ENCODE peak calls at places on chromosomes 4 and X, in eight cellular contexts. D is Peyer's patch, O is HCT116, P is body of pancreas, Q is ovary, V is BJ, U is colonic mucosa, H is heart left ventricle. E is an unnamed sample.

GRCh38 chr4:186999676-187000075 is 276.0 kb upstream of the FAT1 start:
- DNase-seq in D (no peak), O (no peak), P (no peak), Q (no peak), V (peak; percentile 23), U (no peak), H (no peak), E (no peak)

GRCh38 chrX:136209751-136210150 is 41.4 kb downstream of the MAP7D3 start:
- DNase-seq in D (no peak), O (no peak), P (no peak), Q (no peak), V (no peak), U (no peak), H (no peak), E (no peak)

GRCh38 chr4:32161382-32161781 is 1441.2 kb downstream of the PCDH7 start:
- DNase-seq in D (no peak), O (no peak), P (no peak), Q (no peak), V (no peak), U (no peak), H (no peak), E (no peak)

GRCh38 chr4:157358851-157359250 is 138.3 kb downstream of the GRIA2 start:
- DNase-seq in D (no peak), O (no peak), P (no peak), Q (no peak), V (no peak), U (no peak), H (no peak), E (no peak)

GRCh38 chr4:90537491-90537890 is 410.3 kb downstream of the CCSER1 start:
- DNase-seq in D (no peak), O (no peak), P (no peak), Q (no peak), V (no peak), U (no peak), H (no peak), E (no peak)

GRCh38 chrX:132491191-132491590 is 2.4 kb upstream of the MBNL3 start:
- DNase-seq in D (no peak), O (no peak), P (peak; percentile 39), Q (no peak), V (no peak), U (peak; percentile 34), H (no peak), E (no peak)

GRCh38 chr4:113809313-113809712 is 47.8 kb upstream of the CAMK2D start:
- DNase-seq in D (no peak), O (no peak), P (no peak), Q (no peak), V (no peak), U (no peak), H (peak; percentile 15), E (peak; percentile 10)

GRCh38 chr4:113094327-113094726 is 44.9 kb downstream of the ANK2 start:
- DNase-seq in D (no peak), O (no peak), P (no peak), Q (no peak), V (no peak), U (no peak), H (no peak), E (no peak)

GRCh38 chr4:47814896-47815295 is 23.0 kb downstream of the CORIN start:
- DNase-seq in D (no peak), O (no peak), P (no peak), Q (no peak), V (no peak), U (no peak), H (no peak), E (no peak)

GRCh38 chr4:13329963-13330362 is 154.2 kb downstream of the RAB28 start:
- DNase-seq in D (no peak), O (peak; percentile 27), P (no peak), Q (no peak), V (no peak), U (no peak), H (no peak), E (no peak)

GRCh38 chr4:20127626-20128025 is 124.1 kb upstream of the SLIT2 start:
- DNase-seq in D (no peak), O (no peak), P (no peak), Q (no peak), V (no peak), U (no peak), H (no peak), E (no peak)

GRCh38 chr4:71187399-71188196 is 151.2 kb upstream of the SLC4A4 start:
- DNase-seq in D (peak; percentile 67), O (no peak), P (peak; percentile 63), Q (peak; percentile 14), V (no peak), U (peak; percentile 66), H (peak; percentile 28), E (peak; percentile 16)

GRCh38 chr4:123750044-123750443 is 353.4 kb downstream of the SPRY1 start:
- DNase-seq in D (peak; percentile 43), O (no peak), P (no peak), Q (no peak), V (no peak), U (no peak), H (no peak), E (no peak)

GRCh38 chr4:6271206-6271605 is 1.6 kb downstream of the WFS1 start:
- DNase-seq in D (no peak), O (no peak), P (no peak), Q (no peak), V (no peak), U (no peak), H (no peak), E (no peak)

GRCh38 chr4:6269400-6269650 is 325 bp upstream of the WFS1 start:
- DNase-seq in D (no peak), O (no peak), P (no peak), Q (no peak), V (no peak), U (no peak), H (no peak), E (no peak)

GRCh38 chr4:6269651-6270511 is at the start of gene WFS1:
- DNase-seq in D (peak; percentile 100), O (peak; percentile 94), P (peak; percentile 99), Q (peak; percentile 99), V (peak; percentile 81), U (peak; percentile 99), H (peak; percentile 99), E (peak; percentile 99)

GRCh38 chr4:6271701-6272465 is 2.2 kb downstream of the WFS1 start:
- DNase-seq in D (no peak), O (no peak), P (peak; percentile 75), Q (peak; percentile 44), V (no peak), U (no peak), H (peak; percentile 39), E (peak; percentile 51)

DNA sequence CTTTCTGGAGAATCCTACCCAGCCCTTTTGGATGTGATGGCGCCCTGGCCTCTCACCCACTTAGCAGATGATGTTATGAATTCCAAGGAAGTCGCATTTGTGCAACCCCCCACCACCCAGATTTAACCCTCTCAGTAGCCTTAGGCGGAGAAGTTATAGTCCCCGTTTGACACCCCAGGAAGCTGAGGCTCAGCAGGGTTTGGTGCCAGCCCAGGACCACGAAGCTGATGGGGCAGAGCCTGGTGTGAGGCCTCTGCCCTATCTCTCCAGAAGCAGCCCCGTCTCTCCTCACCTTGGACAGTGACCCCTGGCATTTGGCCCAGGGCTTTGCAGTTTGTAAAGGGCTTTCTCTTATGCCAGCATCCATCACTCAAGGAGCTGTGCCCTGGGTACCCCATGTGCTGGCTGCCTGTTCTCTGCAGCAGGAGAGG is 1.1 kb downstream of the WFS1 start:
- DNase-seq in D (no peak), O (no peak), P (peak; percentile 43), Q (peak; percentile 54), V (no peak), U (no peak), H (no peak), E (no peak)
- H3K36me3 ChIP-seq in D (no peaks in the 10 kb centered on the region), O (no peaks in the 10 kb centered on the region), P (no peaks in the 10 kb centered on the region), Q (no peaks in the 10 kb centered on the region), V (no peaks in the 10 kb centered on the region), U (no peaks in the 10 kb centered on the region), H (no peaks in the 10 kb centered on the region), E (no peaks in the 10 kb centered on the region)

GRCh38 chr4:165425629-165426028 is 46.8 kb downstream of the CPE start:
- DNase-seq in D (no peak), O (no peak), P (no peak), Q (no peak), V (no peak), U (no peak), H (no peak), E (no peak)
- TF ChIP-seq CTCF in D (no peak), O (no peak), P (no peak), Q (no peak), V (no peak), U (no peak), H (no peak), E (no peak)

GRCh38 chr4:41874398-41874797 is 60.8 kb upstream of the TMEM33 start:
- DNase-seq in D (no peak), O (no peak), P (no peak), Q (no peak), V (no peak), U (no peak), H (no peak), E (no peak)

GRCh38 chr4:41873380-41874295 is 61.6 kb upstream of the TMEM33 start:
- DNase-seq in D (no peak), O (no peak), P (no peak), Q (no peak), V (no peak), U (no peak), H (no peak), E (no peak)

GRCh38 chr4:41877020-41877796 is 58.0 kb upstream of the TMEM33 start:
- DNase-seq in D (no peak), O (no peak), P (no peak), Q (no peak), V (no peak), U (no peak), H (no peak), E (no peak)

GRCh38 chr4:41878170-41878941 is 56.9 kb upstream of the TMEM33 start:
- DNase-seq in D (no peak), O (no peak), P (no peak), Q (no peak), V (no peak), U (no peak), H (no peak), E (no peak)

GRCh38 chr4:41874873-41875272 is 60.4 kb upstream of the TMEM33 start:
- DNase-seq in D (no peak), O (no peak), P (no peak), Q (no peak), V (no peak), U (no peak), H (no peak), E (no peak)
- H3K27me3 ChIP-seq in D (peaks cover 33% of the 10 kb centered on the region), O (no peaks in the 10 kb centered on the region), P (peaks cover 18% of the 10 kb centered on the region), Q (no peaks in the 10 kb centered on the region), V (peaks cover 54% of the 10 kb centered on the region), U (peaks cover 53% of the 10 kb centered on the region), H (peaks cover 86% of the 10 kb centered on the region), E (peaks cover 100% of the 10 kb centered on the region)

GRCh38 chr4:8236141-8236919 is 33.2 kb upstream of the HTRA3 start:
- DNase-seq in D (no peak), O (no peak), P (no peak), Q (no peak), V (no peak), U (no peak), H (no peak), E (no peak)

GRCh38 chr4:8236920-8237195 is 32.7 kb upstream of the HTRA3 start:
- DNase-seq in D (no peak), O (no peak), P (no peak), Q (no peak), V (no peak), U (no peak), H (no peak), E (no peak)

GRCh38 chr4:8233672-8234484 is 34.8 kb downstream of the SH3TC1 start:
- DNase-seq in D (no peak), O (no peak), P (no peak), Q (no peak), V (no peak), U (no peak), H (no peak), E (no peak)

GRCh38 chr4:8235686-8236085 is 33.9 kb upstream of the HTRA3 start:
- DNase-seq in D (no peak), O (no peak), P (no peak), Q (no peak), V (no peak), U (no peak), H (no peak), E (no peak)

GRCh38 chr4:8235224-8235623 is 34.3 kb upstream of the HTRA3 start:
- DNase-seq in D (no peak), O (no peak), P (no peak), Q (no peak), V (no peak), U (no peak), H (no peak), E (no peak)
- H3K36me3 ChIP-seq in D (no peaks in the 10 kb centered on the region), O (no peaks in the 10 kb centered on the region), P (no peaks in the 10 kb centered on the region), Q (no peaks in the 10 kb centered on the region), V (no peaks in the 10 kb centered on the region), U (no peaks in the 10 kb centered on the region), H (no peaks in the 10 kb centered on the region), E (peaks cover 5% of the 10 kb centered on the region)